ENCODE peak calls at places on chromosome 21, in four cellular contexts. One of them, this sample, is unnamed.

GRCh38 chr21:45220714-45221113 is 67.0 kb downstream of the POFUT2 start:
- DNase-seq in transverse colon: no peak
- DNase-seq in AG10803: no peak
- DNase-seq in IMR-90: no peak
- DNase-seq in this sample: no peak

GRCh38 chr21:33018707-33019455 is 6.9 kb upstream of the OLIG2 start:
- DNase-seq in AG10803: no peak
- DNase-seq in IMR-90: no peak
- DNase-seq in transverse colon: no peak
- DNase-seq in this sample: peak; percentile 29

GRCh38 chr21:45438391-45439145 is 33.6 kb downstream of the COL18A1 start:
- DNase-seq in transverse colon: no peak
- DNase-seq in IMR-90: no peak
- DNase-seq in AG10803: no peak
- DNase-seq in this sample: no peak

GRCh38 chr21:41612674-41613250 is 104.8 kb upstream of the TMPRSS2 start:
- DNase-seq in IMR-90: peak; percentile 90
- DNase-seq in transverse colon: peak; percentile 57
- DNase-seq in AG10803: peak; percentile 100
- DNase-seq in this sample: peak; percentile 79

GRCh38 chr21:44471341-44471740 is 16.0 kb downstream of the LRRC3 start:
- DNase-seq in transverse colon: no peak
- DNase-seq in IMR-90: no peak
- DNase-seq in AG10803: no peak
- DNase-seq in this sample: no peak

GRCh38 chr21:44418108-44418875 is 37.0 kb upstream of the LRRC3 start:
- DNase-seq in transverse colon: no peak
- DNase-seq in IMR-90: no peak
- DNase-seq in AG10803: no peak
- DNase-seq in this sample: peak; percentile 62

GRCh38 chr21:29302340-29302991 is 3.7 kb downstream of the BACH1 start:
- DNase-seq in transverse colon: no peak
- DNase-seq in IMR-90: peak; percentile 34
- DNase-seq in AG10803: no peak
- DNase-seq in this sample: no peak

GRCh38 chr21:44870748-44871495 is 2.6 kb downstream of the PTTG1IP start:
- DNase-seq in AG10803: no peak
- DNase-seq in IMR-90: no peak
- DNase-seq in transverse colon: peak; percentile 48
- DNase-seq in this sample: no peak

GRCh38 chr21:28337319-28337718 is 655.4 kb downstream of the LTN1 start:
- DNase-seq in AG10803: peak; percentile 72
- DNase-seq in IMR-90: peak; percentile 78
- DNase-seq in transverse colon: no peak
- DNase-seq in this sample: no peak

GRCh38 chr21:44766014-44766817 is 35.4 kb downstream of the UBE2G2 start:
- DNase-seq in AG10803: no peak
- DNase-seq in transverse colon: no peak
- DNase-seq in IMR-90: no peak
- DNase-seq in this sample: no peak

GRCh38 chr21:25563399-25564116 is 43.7 kb downstream of the MRPL39 start:
- DNase-seq in IMR-90: no peak
- DNase-seq in AG10803: peak; percentile 8
- DNase-seq in transverse colon: peak; percentile 30
- DNase-seq in this sample: no peak

GRCh38 chr21:36388835-36389234 is 3.6 kb downstream of the CHAF1B start:
- DNase-seq in IMR-90: peak; percentile 54
- DNase-seq in AG10803: peak; percentile 51
- DNase-seq in transverse colon: no peak
- DNase-seq in this sample: peak; percentile 55

GRCh38 chr21:42389449-42389835 is 6.4 kb downstream of the TMPRSS3 start:
- DNase-seq in IMR-90: no peak
- DNase-seq in transverse colon: peak; percentile 50
- DNase-seq in AG10803: no peak
- DNase-seq in this sample: no peak

GRCh38 chr21:34651032-34651431 is 17.8 kb upstream of the CLIC6 start:
- DNase-seq in transverse colon: no peak
- DNase-seq in AG10803: no peak
- DNase-seq in IMR-90: no peak
- DNase-seq in this sample: no peak

GRCh38 chr21:30839304-30839703 is 9.7 kb upstream of the KRTAP7-1 start:
- DNase-seq in AG10803: no peak
- DNase-seq in IMR-90: no peak
- DNase-seq in transverse colon: peak; percentile 7
- DNase-seq in this sample: no peak
- TF ChIP-seq CTCF in AG10803: no peak
- TF ChIP-seq CTCF in IMR-90: no peak
- TF ChIP-seq CTCF in transverse colon: no peak
- TF ChIP-seq CTCF in this sample: peak; percentile 77

DNA sequence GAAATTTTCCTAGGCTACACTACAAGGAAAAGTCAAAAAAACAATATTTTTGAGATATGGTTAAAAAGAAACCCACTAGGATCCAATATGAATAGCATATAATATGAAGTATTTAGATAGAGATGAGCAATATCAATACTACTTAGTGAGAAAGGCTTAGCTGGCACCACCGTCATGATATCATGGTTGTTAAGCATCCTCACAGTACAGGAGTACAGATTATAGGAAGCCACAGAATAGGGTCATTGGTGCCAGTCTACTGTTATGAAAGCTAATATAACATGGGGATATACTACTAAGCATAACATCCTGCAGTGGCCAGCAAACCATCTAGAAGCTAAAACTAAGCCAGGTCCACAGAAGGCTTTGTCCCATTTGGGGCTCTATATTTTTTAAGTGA is 28.4 kb upstream of the NRIP1 start:
- DNase-seq in IMR-90: no peak
- DNase-seq in transverse colon: no peak
- DNase-seq in AG10803: no peak
- DNase-seq in this sample: no peak
- TF ChIP-seq CTCF in IMR-90: no peak
- TF ChIP-seq CTCF in transverse colon: no peak
- TF ChIP-seq CTCF in AG10803: no peak
- TF ChIP-seq CTCF in this sample: no peak

GRCh38 chr21:31159808-31160207 is 121.5 kb upstream of the KRTAP19-8 start:
- DNase-seq in transverse colon: no peak
- DNase-seq in AG10803: no peak
- DNase-seq in IMR-90: no peak
- DNase-seq in this sample: no peak
- TF ChIP-seq CTCF in transverse colon: no peak
- TF ChIP-seq CTCF in AG10803: no peak
- TF ChIP-seq CTCF in IMR-90: no peak
- TF ChIP-seq CTCF in this sample: no peak

GRCh38 chr21:39675595-39675994 is 62.9 kb downstream of the B3GALT5 start:
- DNase-seq in IMR-90: no peak
- DNase-seq in transverse colon: no peak
- DNase-seq in AG10803: no peak
- DNase-seq in this sample: no peak
- TF ChIP-seq CTCF in IMR-90: no peak
- TF ChIP-seq CTCF in transverse colon: no peak
- TF ChIP-seq CTCF in AG10803: no peak
- TF ChIP-seq CTCF in this sample: peak; percentile 9

GRCh38 chr21:38869946-38870345 is 64.2 kb downstream of the ETS2 start:
- DNase-seq in AG10803: no peak
- DNase-seq in transverse colon: no peak
- DNase-seq in IMR-90: peak; percentile 71
- DNase-seq in this sample: no peak
- TF ChIP-seq CTCF in AG10803: no peak
- TF ChIP-seq CTCF in transverse colon: no peak
- TF ChIP-seq CTCF in IMR-90: peak; percentile 46
- TF ChIP-seq CTCF in this sample: no peak

DNA sequence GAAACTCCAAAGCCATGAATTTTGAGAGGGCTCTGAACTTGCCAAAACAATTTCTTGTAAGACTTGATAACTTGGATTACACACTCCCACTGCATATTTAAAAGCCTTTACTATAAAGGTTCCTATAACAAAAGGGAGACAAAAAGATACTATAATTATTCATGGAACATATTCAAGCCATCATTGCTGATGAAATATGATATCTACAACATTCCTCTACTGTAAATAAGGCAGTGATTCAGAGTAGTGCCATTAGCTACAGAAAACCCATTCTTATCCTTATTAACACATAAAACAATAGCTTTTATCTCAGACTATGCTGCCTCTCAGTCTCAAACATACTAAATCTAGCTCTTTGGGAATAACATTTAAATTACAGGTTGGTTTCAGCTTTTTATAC is 675.5 kb upstream of the CXADR start:
- DNase-seq in transverse colon: no peak
- DNase-seq in IMR-90: peak; percentile 33
- DNase-seq in AG10803: peak; percentile 3
- DNase-seq in this sample: no peak
- TF ChIP-seq CTCF in transverse colon: no peak
- TF ChIP-seq CTCF in IMR-90: no peak
- TF ChIP-seq CTCF in AG10803: no peak
- TF ChIP-seq CTCF in this sample: no peak

This sample was measured in type B pancreatic cell.